ENCODE peak calls at places on chromosomes 11 and 22, in ten cellular contexts. One of them, this sample, is unnamed.
A peak's percentile ranks its signal among the peaks of the same experiment; 100 is the strongest.

GRCh38 chr22:27045103-27045940 is 387.9 kb downstream of the MIAT start:
- DNase-seq in pancreas: no peak
- DNase-seq in DMS153: no peak
- DNase-seq in T follicular helper cell: no peak
- DNase-seq in anterior cingulate cortex: no peak
- DNase-seq in CD4-positive, alpha-beta T cell: no peak
- DNase-seq in T-helper 22 cell: no peak
- DNase-seq in NCI-H510A: no peak
- DNase-seq in posterior vena cava: no peak
- DNase-seq in lung microvascular endothelial cell: peak; percentile 31
- DNase-seq in this sample: no peak

GRCh38 chr22:21446827-21447690 is 20.1 kb upstream of the TMEM191C start:
- DNase-seq in pancreas: peak; percentile 35
- DNase-seq in DMS153: no peak
- DNase-seq in T follicular helper cell: no peak
- DNase-seq in anterior cingulate cortex: no peak
- DNase-seq in CD4-positive, alpha-beta T cell: no peak
- DNase-seq in T-helper 22 cell: no peak
- DNase-seq in NCI-H510A: no peak
- DNase-seq in posterior vena cava: peak; percentile 78
- DNase-seq in lung microvascular endothelial cell: no peak
- DNase-seq in this sample: no peak

GRCh38 chr22:17271711-17272451 is 52.6 kb upstream of the ADA2 start:
- DNase-seq in pancreas: no peak
- DNase-seq in DMS153: no peak
- DNase-seq in T follicular helper cell: no peak
- DNase-seq in anterior cingulate cortex: no peak
- DNase-seq in CD4-positive, alpha-beta T cell: no peak
- DNase-seq in T-helper 22 cell: no peak
- DNase-seq in NCI-H510A: no peak
- DNase-seq in posterior vena cava: peak; percentile 69
- DNase-seq in lung microvascular endothelial cell: no peak
- DNase-seq in this sample: no peak

GRCh38 chr11:43823851-43824250 is 56.8 kb upstream of the ALKBH3 start:
- DNase-seq in pancreas: no peak
- DNase-seq in DMS153: no peak
- DNase-seq in T follicular helper cell: no peak
- DNase-seq in anterior cingulate cortex: no peak
- DNase-seq in CD4-positive, alpha-beta T cell: no peak
- DNase-seq in T-helper 22 cell: no peak
- DNase-seq in NCI-H510A: no peak
- DNase-seq in posterior vena cava: no peak
- DNase-seq in lung microvascular endothelial cell: no peak
- DNase-seq in this sample: no peak

GRCh38 chr11:62124186-62125113 is 639 bp downstream of the INCENP start:
- DNase-seq in pancreas: no peak
- DNase-seq in DMS153: no peak
- DNase-seq in T follicular helper cell: no peak
- DNase-seq in anterior cingulate cortex: no peak
- DNase-seq in CD4-positive, alpha-beta T cell: no peak
- DNase-seq in T-helper 22 cell: no peak
- DNase-seq in NCI-H510A: no peak
- DNase-seq in posterior vena cava: peak; percentile 77
- DNase-seq in lung microvascular endothelial cell: peak; percentile 46
- DNase-seq in this sample: no peak

GRCh38 chr11:65388731-65389130 is 2.3 kb downstream of the FRMD8 start:
- DNase-seq in pancreas: no peak
- DNase-seq in DMS153: no peak
- DNase-seq in T follicular helper cell: no peak
- DNase-seq in anterior cingulate cortex: no peak
- DNase-seq in CD4-positive, alpha-beta T cell: no peak
- DNase-seq in T-helper 22 cell: no peak
- DNase-seq in NCI-H510A: no peak
- DNase-seq in posterior vena cava: no peak
- DNase-seq in lung microvascular endothelial cell: no peak
- DNase-seq in this sample: no peak

GRCh38 chr11:86068138-86068861 is 584 bp downstream of the PICALM start:
- DNase-seq in pancreas: no peak
- DNase-seq in DMS153: no peak
- DNase-seq in T follicular helper cell: peak; percentile 13
- DNase-seq in anterior cingulate cortex: peak; percentile 34
- DNase-seq in CD4-positive, alpha-beta T cell: peak; percentile 6
- DNase-seq in T-helper 22 cell: peak; percentile 24
- DNase-seq in NCI-H510A: no peak
- DNase-seq in posterior vena cava: peak; percentile 88
- DNase-seq in lung microvascular endothelial cell: peak; percentile 40
- DNase-seq in this sample: no peak

GRCh38 chr11:65435981-65436411 is 13.4 kb downstream of the NEAT1 start:
- DNase-seq in pancreas: peak; percentile 44
- DNase-seq in DMS153: no peak
- DNase-seq in T follicular helper cell: no peak
- DNase-seq in anterior cingulate cortex: no peak
- DNase-seq in CD4-positive, alpha-beta T cell: no peak
- DNase-seq in T-helper 22 cell: no peak
- DNase-seq in NCI-H510A: no peak
- DNase-seq in posterior vena cava: peak; percentile 77
- DNase-seq in lung microvascular endothelial cell: peak; percentile 36
- DNase-seq in this sample: no peak

GRCh38 chr11:65014146-65014960 is at the start of gene ARL2:
- DNase-seq in pancreas: peak; percentile 81
- DNase-seq in DMS153: peak; percentile 39
- DNase-seq in T follicular helper cell: no peak
- DNase-seq in anterior cingulate cortex: peak; percentile 39
- DNase-seq in CD4-positive, alpha-beta T cell: no peak
- DNase-seq in T-helper 22 cell: peak; percentile 13
- DNase-seq in NCI-H510A: peak; percentile 63
- DNase-seq in posterior vena cava: peak; percentile 88
- DNase-seq in lung microvascular endothelial cell: peak; percentile 43
- DNase-seq in this sample: peak; percentile 73

GRCh38 chr11:117606211-117606610 is 190.8 kb downstream of the DSCAML1 start:
- DNase-seq in pancreas: no peak
- DNase-seq in DMS153: no peak
- DNase-seq in T follicular helper cell: no peak
- DNase-seq in anterior cingulate cortex: no peak
- DNase-seq in CD4-positive, alpha-beta T cell: no peak
- DNase-seq in T-helper 22 cell: no peak
- DNase-seq in NCI-H510A: no peak
- DNase-seq in posterior vena cava: no peak
- DNase-seq in lung microvascular endothelial cell: no peak
- DNase-seq in this sample: no peak

GRCh38 chr22:32627091-32627490 is 152.5 kb downstream of the FBXO7 start:
- DNase-seq in pancreas: no peak
- DNase-seq in DMS153: no peak
- DNase-seq in T follicular helper cell: no peak
- DNase-seq in anterior cingulate cortex: no peak
- DNase-seq in CD4-positive, alpha-beta T cell: no peak
- DNase-seq in T-helper 22 cell: no peak
- DNase-seq in NCI-H510A: no peak
- DNase-seq in posterior vena cava: peak; percentile 72
- DNase-seq in lung microvascular endothelial cell: no peak
- DNase-seq in this sample: no peak

GRCh38 chr11:116955949-116956348 is 118.5 kb upstream of the APOA1 start:
- DNase-seq in pancreas: no peak
- DNase-seq in DMS153: no peak
- DNase-seq in T follicular helper cell: no peak
- DNase-seq in anterior cingulate cortex: no peak
- DNase-seq in CD4-positive, alpha-beta T cell: no peak
- DNase-seq in T-helper 22 cell: no peak
- DNase-seq in NCI-H510A: no peak
- DNase-seq in posterior vena cava: no peak
- DNase-seq in lung microvascular endothelial cell: no peak
- DNase-seq in this sample: no peak

GRCh38 chr22:27828214-27828587 is 26.6 kb upstream of the MN1 start:
- DNase-seq in pancreas: no peak
- DNase-seq in DMS153: no peak
- DNase-seq in T follicular helper cell: no peak
- DNase-seq in anterior cingulate cortex: no peak
- DNase-seq in CD4-positive, alpha-beta T cell: no peak
- DNase-seq in T-helper 22 cell: no peak
- DNase-seq in NCI-H510A: no peak
- DNase-seq in posterior vena cava: no peak
- DNase-seq in lung microvascular endothelial cell: no peak
- DNase-seq in this sample: no peak

GRCh38 chr11:134401825-134402809 is 9.9 kb downstream of the B3GAT1 start:
- DNase-seq in pancreas: no peak
- DNase-seq in DMS153: no peak
- DNase-seq in T follicular helper cell: no peak
- DNase-seq in anterior cingulate cortex: no peak
- DNase-seq in CD4-positive, alpha-beta T cell: no peak
- DNase-seq in T-helper 22 cell: no peak
- DNase-seq in NCI-H510A: no peak
- DNase-seq in posterior vena cava: no peak
- DNase-seq in lung microvascular endothelial cell: no peak
- DNase-seq in this sample: no peak

GRCh38 chr11:120513436-120514315 is 2.1 kb downstream of the GRIK4 start:
- DNase-seq in pancreas: no peak
- DNase-seq in DMS153: no peak
- DNase-seq in T follicular helper cell: no peak
- DNase-seq in anterior cingulate cortex: no peak
- DNase-seq in CD4-positive, alpha-beta T cell: no peak
- DNase-seq in T-helper 22 cell: no peak
- DNase-seq in NCI-H510A: no peak
- DNase-seq in posterior vena cava: peak; percentile 65
- DNase-seq in lung microvascular endothelial cell: no peak
- DNase-seq in this sample: no peak

GRCh38 chr22:32985899-32986772 is 72.0 kb downstream of the SYN3 start:
- DNase-seq in pancreas: peak; percentile 48
- DNase-seq in DMS153: peak; percentile 70
- DNase-seq in T follicular helper cell: peak; percentile 7
- DNase-seq in anterior cingulate cortex: peak; percentile 64
- DNase-seq in CD4-positive, alpha-beta T cell: no peak
- DNase-seq in T-helper 22 cell: no peak
- DNase-seq in NCI-H510A: peak; percentile 24
- DNase-seq in posterior vena cava: no peak
- DNase-seq in lung microvascular endothelial cell: peak; percentile 76
- DNase-seq in this sample: no peak

GRCh38 chr22:37248251-37248650 is 4.2 kb upstream of the RAC2 start:
- DNase-seq in pancreas: no peak
- DNase-seq in DMS153: no peak
- DNase-seq in T follicular helper cell: no peak
- DNase-seq in anterior cingulate cortex: no peak
- DNase-seq in CD4-positive, alpha-beta T cell: no peak
- DNase-seq in T-helper 22 cell: no peak
- DNase-seq in NCI-H510A: no peak
- DNase-seq in posterior vena cava: peak; percentile 18
- DNase-seq in lung microvascular endothelial cell: no peak
- DNase-seq in this sample: no peak

GRCh38 chr11:90288207-90288821 is 65.5 kb upstream of the CHORDC1 start:
- DNase-seq in pancreas: no peak
- DNase-seq in DMS153: peak; percentile 13
- DNase-seq in T follicular helper cell: no peak
- DNase-seq in anterior cingulate cortex: no peak
- DNase-seq in CD4-positive, alpha-beta T cell: no peak
- DNase-seq in T-helper 22 cell: no peak
- DNase-seq in NCI-H510A: no peak
- DNase-seq in posterior vena cava: no peak
- DNase-seq in lung microvascular endothelial cell: peak; percentile 14
- DNase-seq in this sample: no peak

GRCh38 chr11:45560153-45560934 is 105.1 kb downstream of the CHST1 start:
- DNase-seq in pancreas: no peak
- DNase-seq in DMS153: peak; percentile 50
- DNase-seq in T follicular helper cell: no peak
- DNase-seq in anterior cingulate cortex: no peak
- DNase-seq in CD4-positive, alpha-beta T cell: no peak
- DNase-seq in T-helper 22 cell: no peak
- DNase-seq in NCI-H510A: peak; percentile 1
- DNase-seq in posterior vena cava: no peak
- DNase-seq in lung microvascular endothelial cell: no peak
- DNase-seq in this sample: no peak

GRCh38 chr22:46142548-46143490 is 7.5 kb upstream of the PPARA start:
- DNase-seq in pancreas: no peak
- DNase-seq in DMS153: no peak
- DNase-seq in T follicular helper cell: no peak
- DNase-seq in anterior cingulate cortex: no peak
- DNase-seq in CD4-positive, alpha-beta T cell: no peak
- DNase-seq in T-helper 22 cell: no peak
- DNase-seq in NCI-H510A: no peak
- DNase-seq in posterior vena cava: no peak
- DNase-seq in lung microvascular endothelial cell: no peak
- DNase-seq in this sample: no peak

GRCh38 chr11:19345848-19346681 is 105.3 kb upstream of the E2F8 start:
- DNase-seq in pancreas: no peak
- DNase-seq in DMS153: no peak
- DNase-seq in T follicular helper cell: no peak
- DNase-seq in anterior cingulate cortex: peak; percentile 36
- DNase-seq in CD4-positive, alpha-beta T cell: no peak
- DNase-seq in T-helper 22 cell: no peak
- DNase-seq in NCI-H510A: no peak
- DNase-seq in posterior vena cava: peak; percentile 84
- DNase-seq in lung microvascular endothelial cell: peak; percentile 32
- DNase-seq in this sample: peak; percentile 61

GRCh38 chr22:46833228-46833627 is 70.8 kb downstream of the TBC1D22A start:
- DNase-seq in pancreas: peak; percentile 47
- DNase-seq in DMS153: no peak
- DNase-seq in T follicular helper cell: no peak
- DNase-seq in anterior cingulate cortex: no peak
- DNase-seq in CD4-positive, alpha-beta T cell: no peak
- DNase-seq in T-helper 22 cell: no peak
- DNase-seq in NCI-H510A: no peak
- DNase-seq in posterior vena cava: peak; percentile 71
- DNase-seq in lung microvascular endothelial cell: peak; percentile 53
- DNase-seq in this sample: no peak

GRCh38 chr22:24207264-24208011 is 26.2 kb downstream of the SUSD2 start:
- DNase-seq in pancreas: no peak
- DNase-seq in DMS153: no peak
- DNase-seq in T follicular helper cell: no peak
- DNase-seq in anterior cingulate cortex: no peak
- DNase-seq in CD4-positive, alpha-beta T cell: no peak
- DNase-seq in T-helper 22 cell: no peak
- DNase-seq in NCI-H510A: no peak
- DNase-seq in posterior vena cava: no peak
- DNase-seq in lung microvascular endothelial cell: no peak
- DNase-seq in this sample: no peak

GRCh38 chr11:71352748-71353147 is 95.4 kb downstream of the DHCR7 start:
- DNase-seq in pancreas: no peak
- DNase-seq in DMS153: no peak
- DNase-seq in T follicular helper cell: no peak
- DNase-seq in anterior cingulate cortex: no peak
- DNase-seq in CD4-positive, alpha-beta T cell: no peak
- DNase-seq in T-helper 22 cell: no peak
- DNase-seq in NCI-H510A: no peak
- DNase-seq in posterior vena cava: peak; percentile 31
- DNase-seq in lung microvascular endothelial cell: no peak
- DNase-seq in this sample: no peak